ENCODE peak calls at places on chromosome 3, in nine cellular contexts. G is esophagus squamous epithelium, D is ovary, Z is stomach, V is uterus, F is lower leg skin, B is Peyer's patch, H is HepG2, Y is HCT116. S is an unnamed sample.
A peak's percentile ranks its signal among the peaks of the same experiment; 100 is the strongest.

GRCh38 chr3:59818033-59818936 is 768.5 kb upstream of the CFAP20DC start:
- DNase-seq in B (no peak), F (peak; percentile 94), G (no peak), D (peak; percentile 78), H (no peak), V (peak; percentile 73), Y (peak; percentile 85), Z (peak; percentile 76), S (no peak)

GRCh38 chr3:192816274-192816853 is 89.0 kb upstream of the FGF12 start:
- DNase-seq in D (no peak), Y (peak; percentile 33), G (no peak), F (no peak), Z (no peak), H (peak; percentile 49), B (no peak), V (no peak), S (peak; percentile 38)

GRCh38 chr3:50665603-50666115 is 9.1 kb upstream of the DOCK3 start:
- DNase-seq in B (no peak), Z (no peak), H (no peak), Y (no peak), V (no peak), G (no peak), F (peak; percentile 73), D (no peak), S (no peak)

GRCh38 chr3:105829229-105829628 is 39.6 kb downstream of the CBLB start:
- DNase-seq in Y (no peak), Z (no peak), H (no peak), D (no peak), F (no peak), V (no peak), G (no peak), B (no peak), S (peak; percentile 20)

GRCh38 chr3:16052964-16053363 is 121.5 kb upstream of the GALNT15 start:
- DNase-seq in V (no peak), G (no peak), D (no peak), H (no peak), Y (no peak), B (no peak), F (no peak), Z (no peak), S (no peak)

GRCh38 chr3:36606871-36607765 is 157.2 kb downstream of the DCLK3 start:
- DNase-seq in Y (no peak), B (no peak), V (no peak), F (no peak), G (no peak), Z (no peak), D (no peak), H (no peak), S (no peak)

GRCh38 chr3:149599236-149599635 is 58.6 kb downstream of the WWTR1 start:
- DNase-seq in Z (no peak), D (no peak), V (no peak), G (no peak), F (no peak), H (peak; percentile 87), Y (no peak), B (no peak), S (no peak)

GRCh38 chr3:101861978-101862421 is 12.7 kb downstream of the NFKBIZ start:
- DNase-seq in G (no peak), Y (no peak), H (no peak), F (no peak), D (no peak), Z (no peak), B (no peak), V (no peak), S (no peak)

GRCh38 chr3:64327039-64327804 is 102.0 kb upstream of the PRICKLE2 start:
- DNase-seq in Y (no peak), F (peak; percentile 95), V (peak; percentile 91), G (no peak), Z (no peak), B (no peak), H (no peak), D (peak; percentile 67), S (no peak)

GRCh38 chr3:61562042-61562809 is 855 bp downstream of the PTPRG start:
- DNase-seq in Z (no peak), G (no peak), D (peak; percentile 63), V (no peak), B (no peak), H (no peak), Y (no peak), F (no peak), S (no peak)

DNA sequence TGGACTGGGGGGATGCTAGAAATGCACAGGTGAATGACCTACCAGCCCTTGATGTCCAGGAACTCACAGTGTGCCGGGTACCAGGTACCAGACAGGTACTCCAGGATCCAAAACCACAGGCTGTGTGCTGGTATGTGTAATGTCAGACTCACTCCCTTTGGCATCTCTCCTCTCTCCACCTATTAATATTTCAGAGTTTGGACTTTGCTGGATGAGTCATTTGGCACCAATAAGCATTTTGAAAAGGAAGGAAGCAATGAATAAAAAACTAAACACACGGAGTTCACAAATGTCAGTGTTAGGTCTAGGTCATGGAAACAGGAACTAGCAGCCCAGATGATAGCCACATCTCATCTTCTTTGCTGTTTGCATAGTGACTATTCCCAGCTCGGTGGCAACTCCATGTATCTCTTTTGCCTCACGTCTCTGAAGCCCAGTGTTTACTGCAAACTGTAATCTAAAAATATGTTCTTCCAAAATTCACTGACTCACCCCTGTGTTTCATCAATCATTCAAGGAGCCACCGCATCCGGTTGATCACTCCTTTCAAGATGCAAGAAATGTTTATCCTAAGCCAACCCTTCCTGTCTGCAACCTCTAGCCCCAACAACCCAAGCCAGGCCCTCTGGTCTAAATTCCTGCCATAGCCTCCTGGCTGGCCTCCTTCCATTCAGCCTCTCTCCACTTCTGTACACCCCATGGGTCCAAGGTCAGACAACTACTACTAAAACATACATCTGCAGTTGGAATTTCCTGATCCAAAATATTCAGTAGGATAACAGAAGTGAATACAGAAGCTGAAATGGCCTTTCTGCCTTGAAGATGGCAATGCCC is 8.4 kb downstream of the ITGB5 start:
- DNase-seq in G (no peak), D (no peak), F (peak; percentile 84), V (peak; percentile 41), B (no peak), Z (no peak), Y (peak; percentile 89), H (peak; percentile 93), S (peak; percentile 72)
- TF ChIP-seq POLR2A in G (no peak), D (no peak), F (no peak), V (no peak), B (no peak), Z (no peak), Y (no peak), H (peak; percentile 26), S (peak; percentile 21)

GRCh38 chr3:40309925-40310635 is 573 bp downstream of the EIF1B start:
- DNase-seq in Y (no peak), Z (peak; percentile 33), H (peak; percentile 35), D (peak; percentile 88), G (no peak), F (peak; percentile 90), B (peak; percentile 31), V (peak; percentile 51), S (peak; percentile 83)
- TF ChIP-seq POLR2A in Y (no peak), Z (no peak), H (no peak), D (no peak), G (no peak), F (no peak), B (no peak), V (no peak), S (no peak)

DNA sequence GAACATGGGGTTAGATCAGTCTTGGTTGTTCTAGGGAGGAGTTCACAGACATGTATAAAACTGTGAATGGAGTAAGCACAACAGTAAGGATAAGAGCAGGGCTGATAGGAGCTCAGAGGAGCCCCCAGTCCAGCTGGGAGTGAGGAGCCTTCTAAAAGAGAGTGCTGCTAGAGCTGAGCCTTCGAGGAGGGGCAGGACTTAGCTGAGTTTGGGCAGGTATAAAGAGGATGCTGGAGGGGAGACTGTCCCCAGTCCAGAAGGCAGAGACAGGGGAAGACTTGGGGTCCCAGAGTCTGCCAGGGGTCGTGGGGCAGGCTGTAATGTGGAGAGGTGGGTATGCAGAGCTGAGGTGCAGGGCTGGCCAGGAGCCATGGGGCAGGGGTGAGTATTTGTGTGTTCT is 12.1 kb downstream of the CAND2 start:
- DNase-seq in G (no peak), H (no peak), V (no peak), B (no peak), D (no peak), Z (no peak), Y (no peak), F (no peak), S (no peak)
- TF ChIP-seq POLR2A in G (no peak), H (no peak), V (no peak), B (no peak), D (no peak), Z (no peak), Y (no peak), F (no peak), S (no peak)

GRCh38 chr3:196712514-196713413 is 587 bp downstream of the PIGX start:
- DNase-seq in D (peak; percentile 86), H (peak; percentile 14), F (peak; percentile 89), Z (peak; percentile 72), G (no peak), B (peak; percentile 71), Y (no peak), V (peak; percentile 71), S (no peak)

GRCh38 chr3:196707566-196707965 is 4.5 kb downstream of the CEP19 start:
- DNase-seq in H (no peak), Y (no peak), V (no peak), D (no peak), B (no peak), G (no peak), Z (no peak), F (no peak), S (no peak)

GRCh38 chr3:196708467-196708866 is 3.6 kb downstream of the CEP19 start:
- DNase-seq in G (no peak), B (no peak), D (no peak), Y (no peak), H (no peak), V (no peak), Z (no peak), F (no peak), S (no peak)

GRCh38 chr3:196706313-196706712 is 5.7 kb downstream of the CEP19 start:
- DNase-seq in F (no peak), Y (no peak), G (no peak), H (no peak), V (no peak), D (no peak), B (no peak), Z (no peak), S (no peak)

GRCh38 chr3:196711838-196712513 is at the start of the genes CEP19 and PIGX:
- DNase-seq in H (peak; percentile 60), D (peak; percentile 91), F (peak; percentile 94), Y (peak; percentile 59), G (peak; percentile 34), B (peak; percentile 78), V (peak; percentile 88), Z (peak; percentile 86), S (peak; percentile 94)
- TF ChIP-seq POLR2A in H (peak; percentile 44), D (peak; percentile 59), F (no peak), Y (peak; percentile 76), G (peak; percentile 79), B (peak; percentile 67), V (peak; percentile 83), Z (no peak), S (peak; percentile 80)

S was measured in erythroblast.